ENCODE peak calls at places on chromosomes 5 and 9, in eight cellular contexts. Y is cardiac muscle cell, L is Peyer's patch, B is epithelial cell of esophagus, Q is IMR-90, N is Panc1, I is ascending aorta, W is stomach. D is an unnamed sample.

GRCh38 chr9:112780637-112781036 is 30.1 kb downstream of the SNX30 start:
- DNase-seq in W (no peak), N (no peak), Y (no peak), I (no peak), Q (no peak), L (no peak), B (no peak), D (peak)

GRCh38 chr9:77374266-77374665 is 196.9 kb downstream of the VPS13A start:
- DNase-seq in Y (peak), B (peak), W (no peak), Q (peak), N (no peak), I (no peak), L (no peak), D (peak)

GRCh38 chr9:22241611-22242010 is 205.0 kb upstream of the DMRTA1 start:
- DNase-seq in Y (no peak), I (no peak), Q (no peak), N (no peak), B (no peak), L (no peak), W (no peak), D (no peak)

GRCh38 chr5:111928501-111928900 is 171.5 kb upstream of the NREP start:
- DNase-seq in L (no peak), N (no peak), B (no peak), Y (peak), Q (no peak), W (no peak), I (no peak), D (no peak)

GRCh38 chr9:126379661-126380365 is 53.2 kb downstream of the MVB12B start:
- DNase-seq in I (no peak), Y (no peak), L (no peak), W (no peak), Q (peak), N (no peak), B (peak), D (no peak)

GRCh38 chr5:7269591-7270274 is 126.2 kb upstream of the ADCY2 start:
- DNase-seq in N (no peak), W (no peak), L (no peak), B (no peak), Q (no peak), I (no peak), Y (no peak), D (no peak)

GRCh38 chr9:114178756-114179450 is 23.6 kb downstream of the COL27A1 start:
- DNase-seq in Y (no peak), I (peak), Q (no peak), W (no peak), L (no peak), N (no peak), B (no peak), D (no peak)

GRCh38 chr5:59685131-59685530 is 208.4 kb downstream of the PDE4D start:
- DNase-seq in N (no peak), Y (peak), Q (no peak), B (no peak), L (no peak), W (no peak), I (no peak), D (no peak)

GRCh38 chr5:172678902-172679301 is 37.8 kb downstream of the NEURL1B start:
- DNase-seq in Q (no peak), I (peak), Y (no peak), W (peak), N (no peak), L (no peak), B (no peak), D (no peak)

GRCh38 chr5:56814361-56814962 is 887 bp upstream of the MAP3K1 start:
- DNase-seq in Q (no peak), B (no peak), I (no peak), L (peak), N (no peak), Y (no peak), W (peak), D (peak)

GRCh38 chr5:3375586-3376311 is 219.9 kb upstream of the IRX1 start:
- DNase-seq in B (no peak), Y (no peak), N (no peak), Q (no peak), L (no peak), I (peak), W (peak), D (no peak)

GRCh38 chr9:4147476-4148214 is 152.2 kb downstream of the GLIS3 start:
- DNase-seq in I (no peak), L (no peak), Y (peak), N (no peak), Q (no peak), W (no peak), B (no peak), D (no peak)

GRCh38 chr9:4144869-4145268 is 155.0 kb downstream of the GLIS3 start:
- DNase-seq in W (no peak), Q (no peak), I (no peak), L (no peak), B (peak), Y (no peak), N (no peak), D (no peak)

GRCh38 chr9:4145482-4145881 is 154.4 kb downstream of the GLIS3 start:
- DNase-seq in L (no peak), I (no peak), W (no peak), B (no peak), Y (peak), Q (no peak), N (no peak), D (no peak)

GRCh38 chr9:4146293-4146692 is 153.6 kb downstream of the GLIS3 start:
- DNase-seq in Y (no peak), B (no peak), L (no peak), N (no peak), W (no peak), Q (no peak), I (no peak), D (no peak)

DNA sequence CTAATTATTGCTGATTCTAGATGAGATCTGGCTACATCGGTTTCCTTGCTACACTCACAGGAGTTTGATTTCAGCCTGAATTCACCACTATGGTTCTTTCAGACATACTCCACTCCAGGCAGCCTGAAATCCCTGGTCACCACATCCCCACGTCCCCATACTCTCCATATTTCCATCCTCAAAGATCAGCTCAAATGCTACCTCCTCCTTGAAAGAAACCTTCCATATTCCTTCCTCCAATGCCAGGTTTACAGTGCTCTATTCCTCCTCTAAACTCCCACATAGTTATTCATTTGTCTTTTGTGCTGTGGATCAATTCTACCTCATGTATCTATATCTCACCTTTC is 151.7 kb downstream of the GLIS3 start:
- DNase-seq in L (no peak), Y (no peak), W (no peak), N (no peak), Q (no peak), I (no peak), B (no peak), D (no peak)
- H3K4me3 ChIP-seq in L (no peak), Y (no peak), W (no peak), N (no peak), Q (no peak), I (no peak), B (no peak), D (no peak)

DNA sequence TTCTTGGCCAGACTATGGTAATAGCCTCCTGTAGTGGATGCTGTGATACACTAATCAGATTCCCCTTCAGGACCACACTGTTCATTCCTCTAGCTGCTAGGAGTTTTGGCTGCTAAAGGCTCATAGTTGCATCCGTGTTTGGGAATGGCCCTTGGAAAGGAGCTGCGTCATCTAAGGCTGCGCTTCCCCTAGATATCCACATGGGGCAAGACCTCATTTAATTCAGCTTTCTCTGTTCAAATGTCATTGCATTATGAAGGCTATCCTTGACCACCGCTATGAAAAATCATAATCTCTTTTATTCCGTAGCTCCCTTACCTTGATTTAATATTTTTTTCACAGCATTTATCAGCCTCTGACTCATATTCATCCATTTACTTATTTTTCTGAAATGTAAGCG is 258.3 kb upstream of the NR4A3 start:
- DNase-seq in Y (no peak), B (no peak), L (no peak), N (no peak), W (no peak), I (no peak), Q (no peak), D (no peak)
- TF ChIP-seq CTCF in Y (no peak), B (no peak), L (no peak), N (no peak), W (no peak), I (no peak), Q (no peak), D (no peak)

DNA sequence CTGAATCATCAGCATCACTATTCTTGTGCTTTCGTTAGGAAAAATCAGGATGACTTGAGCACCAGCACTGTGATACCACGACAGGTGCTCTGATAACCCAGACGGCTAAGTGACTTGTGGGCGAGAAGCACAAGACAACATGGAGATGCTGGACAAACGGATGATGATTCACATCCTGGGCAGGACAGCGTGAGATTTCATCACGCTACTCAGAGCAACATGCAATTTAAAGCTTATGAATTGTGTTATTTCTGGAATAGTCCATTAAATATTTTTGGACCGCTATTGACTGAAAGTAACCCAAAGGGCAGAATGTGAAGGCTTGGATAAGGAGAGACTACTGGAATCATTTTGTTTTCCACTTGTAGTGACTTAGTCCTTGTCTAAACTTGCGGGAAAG is 114.8 kb upstream of the DAPK1 start:
- DNase-seq in B (peak), L (no peak), W (no peak), Q (peak), Y (peak), I (peak), N (no peak), D (peak)
- H3K4me3 ChIP-seq in B (no peak), L (no peak), W (no peak), Q (no peak), Y (no peak), I (no peak), N (no peak), D (no peak)

GRCh38 chr5:103442756-103443155 is 119.8 kb downstream of the NUDT12 start:
- DNase-seq in Q (no peak), B (no peak), W (no peak), I (no peak), N (no peak), L (no peak), Y (no peak), D (no peak)

GRCh38 chr5:103439007-103439406 is 123.6 kb downstream of the NUDT12 start:
- DNase-seq in I (no peak), Q (no peak), N (no peak), W (no peak), Y (no peak), B (no peak), L (no peak), D (no peak)

GRCh38 chr5:103444333-103445038 is 118.1 kb downstream of the NUDT12 start:
- DNase-seq in Y (no peak), L (no peak), B (no peak), Q (no peak), N (no peak), I (no peak), W (peak), D (no peak)

GRCh38 chr5:103445426-103446035 is 117.1 kb downstream of the NUDT12 start:
- DNase-seq in Q (peak), L (no peak), N (no peak), B (no peak), I (no peak), W (no peak), Y (no peak), D (no peak)

GRCh38 chr5:103441523-103441922 is 121.1 kb downstream of the NUDT12 start:
- DNase-seq in L (no peak), B (no peak), Y (no peak), Q (no peak), N (no peak), W (no peak), I (no peak), D (no peak)
- TF ChIP-seq CTCF in L (no peak), B (peak), Y (no peak), Q (no peak), N (peak), W (no peak), I (no peak), D (no peak)

DNA sequence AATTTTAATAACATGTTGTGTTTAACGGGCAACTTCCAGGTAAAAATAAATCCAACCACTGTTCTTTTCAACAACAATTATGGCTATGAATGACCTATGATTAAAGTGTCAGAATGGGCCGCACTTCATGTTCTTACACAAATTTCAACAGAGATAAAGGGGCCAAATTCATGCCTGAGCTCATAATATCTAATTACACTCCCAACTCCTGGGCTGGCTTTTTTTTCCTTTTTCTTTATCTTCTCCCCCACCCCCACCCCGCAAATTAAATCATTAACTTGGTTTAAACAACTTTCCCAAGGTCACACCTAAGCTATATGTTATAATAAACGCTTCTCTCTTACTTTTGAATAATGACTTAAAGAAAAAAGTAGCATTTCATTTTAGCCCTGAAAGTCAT is 25.9 kb downstream of the ZNF608 start:
- DNase-seq in L (no peak), I (no peak), Y (no peak), W (no peak), Q (no peak), N (no peak), B (no peak), D (no peak)
- H3K4me3 ChIP-seq in L (no peak), I (no peak), Y (no peak), W (no peak), Q (no peak), N (no peak), B (no peak), D (no peak)

D was measured in fibroblast of the aortic adventitia.